ENCODE peak calls at places on chromosomes 3 and 15, in ten cellular contexts. J is heart left ventricle, C is RWPE2, I is body of pancreas, H is tibial artery, S is uterus, T is ascending aorta, R is IMR-90, Z is endothelial cell of umbilical vein, E is Peyer's patch. Q is an unnamed sample. For H3K4me1, the result is how much of the 10 kb centered on the place peaks cover.

GRCh38 chr3:24259901-24260512 is 234.6 kb downstream of the THRB start:
- DNase-seq in J (no peak), C (no peak), I (peak), H (peak), S (peak), T (peak), R (peak), Z (no peak), E (no peak), Q (peak)

GRCh38 chr3:9196009-9196408 is 53.4 kb downstream of the SRGAP3 start:
- DNase-seq in J (no peak), C (no peak), I (no peak), H (no peak), S (no peak), T (no peak), R (no peak), Z (no peak), E (no peak), Q (no peak)

GRCh38 chr3:151944356-151944755 is 70.9 kb downstream of the SUCNR1 start:
- DNase-seq in J (no peak), C (no peak), I (no peak), H (no peak), S (no peak), T (no peak), R (no peak), Z (no peak), E (no peak), Q (no peak)

GRCh38 chr3:69231929-69232437 is 109.6 kb upstream of the LMOD3 start:
- DNase-seq in J (no peak), C (peak), I (peak), H (no peak), S (no peak), T (no peak), R (no peak), Z (no peak), E (no peak), Q (no peak)

GRCh38 chr3:50369271-50369670 is 9.9 kb upstream of the TMEM115 start:
- DNase-seq in J (no peak), C (no peak), I (no peak), H (no peak), S (no peak), T (no peak), R (no peak), Z (no peak), E (no peak), Q (no peak)

GRCh38 chr3:56813656-56813965 is 11.9 kb upstream of the ARHGEF3 start:
- DNase-seq in J (no peak), C (no peak), I (no peak), H (no peak), S (no peak), T (no peak), R (no peak), Z (no peak), E (no peak), Q (no peak)

GRCh38 chr15:66786708-66787471 is 84.9 kb downstream of the SMAD6 start:
- DNase-seq in J (no peak), C (no peak), I (no peak), H (no peak), S (peak), T (no peak), R (peak), Z (no peak), E (no peak), Q (no peak)

GRCh38 chr3:79685108-79685507 is 82.7 kb downstream of the ROBO1 start:
- DNase-seq in J (no peak), C (no peak), I (no peak), H (no peak), S (no peak), T (no peak), R (no peak), Z (no peak), E (no peak), Q (no peak)

GRCh38 chr15:25557916-25558315 is 119.1 kb upstream of the UBE3A start:
- DNase-seq in J (no peak), C (no peak), I (no peak), H (no peak), S (no peak), T (no peak), R (no peak), Z (no peak), E (no peak), Q (no peak)

GRCh38 chr15:33089878-33090757 is 104.4 kb downstream of the FMN1 start:
- DNase-seq in J (no peak), C (no peak), I (no peak), H (no peak), S (no peak), T (no peak), R (peak), Z (no peak), E (no peak), Q (no peak)

GRCh38 chr3:72393455-72393854 is 454.8 kb downstream of the SHQ1 start:
- DNase-seq in J (no peak), C (no peak), I (no peak), H (no peak), S (no peak), T (no peak), R (no peak), Z (no peak), E (no peak), Q (no peak)

GRCh38 chr3:9883676-9884554 is 3.9 kb upstream of the CIDEC start:
- DNase-seq in J (no peak), C (no peak), I (no peak), H (no peak), S (peak), T (no peak), R (peak), Z (no peak), E (no peak), Q (no peak)

GRCh38 chr3:16476636-16477035 is 36.9 kb downstream of the RFTN1 start:
- DNase-seq in J (no peak), C (no peak), I (no peak), H (no peak), S (no peak), T (no peak), R (peak), Z (peak), E (no peak), Q (no peak)

DNA sequence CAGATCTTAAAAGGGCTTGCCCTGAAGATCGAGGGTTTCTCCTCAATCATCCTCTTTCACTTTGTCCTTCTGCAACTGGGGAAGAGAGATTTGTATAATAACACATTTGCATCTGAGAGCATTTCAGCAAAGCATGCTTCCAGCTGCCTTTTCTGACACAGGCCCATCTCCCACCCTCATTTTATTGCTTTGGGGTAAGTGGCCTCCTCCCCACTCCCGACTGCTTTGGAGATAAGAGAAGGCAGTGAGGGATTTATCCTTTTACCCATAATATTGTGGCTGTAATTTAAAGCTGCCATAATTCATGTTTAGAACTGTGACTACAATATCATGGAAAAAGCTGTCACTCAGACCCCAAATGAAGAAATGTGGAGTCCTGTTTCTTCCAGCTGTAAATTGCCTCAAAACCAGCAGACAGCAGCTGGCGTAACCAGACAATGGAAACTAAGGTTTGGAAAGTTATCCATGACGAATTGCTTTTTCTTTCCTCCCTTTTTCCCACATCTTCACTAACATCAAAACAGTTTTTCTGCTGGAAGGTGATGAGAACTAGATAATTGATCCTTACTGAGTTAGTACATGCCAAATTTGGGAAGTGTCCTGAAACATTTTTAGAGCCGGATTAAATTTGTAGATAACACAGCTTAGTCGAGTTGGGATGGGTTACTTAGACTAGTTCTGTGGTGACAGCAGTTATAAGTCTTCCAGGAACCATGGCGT is 104.2 kb upstream of the PFN2 start:
- DNase-seq in J (no peak), C (no peak), I (no peak), H (no peak), S (peak), T (no peak), R (no peak), Z (no peak), E (no peak), Q (no peak)
- H3K4me1 ChIP-seq in J (under half), C (under half), I (under half), H (under half), S (under half), T (under half), R (under half), Z (under half), E (under half), Q (under half)

GRCh38 chr3:30518872-30519271 is 87.5 kb upstream of the TGFBR2 start:
- DNase-seq in J (no peak), C (no peak), I (no peak), H (no peak), S (no peak), T (no peak), R (no peak), Z (no peak), E (no peak), Q (no peak)

GRCh38 chr3:30516238-30516637 is 90.2 kb upstream of the TGFBR2 start:
- DNase-seq in J (no peak), C (no peak), I (no peak), H (no peak), S (no peak), T (no peak), R (peak), Z (peak), E (no peak), Q (no peak)

GRCh38 chr3:30521156-30521555 is 85.2 kb upstream of the TGFBR2 start:
- DNase-seq in J (no peak), C (no peak), I (no peak), H (no peak), S (no peak), T (no peak), R (no peak), Z (no peak), E (no peak), Q (no peak)

GRCh38 chr3:30520695-30521094 is 85.7 kb upstream of the TGFBR2 start:
- DNase-seq in J (no peak), C (no peak), I (no peak), H (no peak), S (no peak), T (no peak), R (no peak), Z (peak), E (no peak), Q (no peak)

DNA sequence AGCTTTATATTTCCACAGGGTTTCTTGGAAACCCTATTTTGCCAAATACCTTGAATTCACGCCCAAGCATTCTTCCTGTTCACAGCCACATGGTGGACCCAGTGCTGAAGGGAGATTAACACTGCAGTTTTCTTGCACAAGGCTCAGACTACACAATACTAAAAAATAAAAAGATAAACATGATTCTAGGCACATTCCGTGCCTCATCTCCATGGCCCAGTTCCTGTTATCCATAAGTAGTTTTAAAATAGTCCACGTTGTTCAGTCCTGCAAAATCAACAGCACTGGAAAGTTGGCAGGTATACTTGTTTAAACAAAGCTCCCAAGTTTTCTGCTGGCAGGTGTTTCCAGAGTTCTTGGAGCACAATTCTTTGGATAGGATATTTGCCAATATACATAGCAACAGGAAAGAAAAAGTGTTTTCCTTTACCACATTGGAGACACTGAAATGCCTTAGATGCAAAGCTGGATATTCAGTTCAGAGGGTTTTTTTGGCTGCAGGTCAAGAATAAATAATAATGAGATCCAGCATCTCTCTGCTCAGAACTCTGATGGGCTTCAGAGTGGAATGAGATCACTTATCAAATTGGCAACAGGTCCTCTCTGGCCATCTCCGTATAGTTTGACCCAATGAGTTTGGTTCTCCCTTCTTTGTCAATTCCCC is 88.1 kb upstream of the TGFBR2 start:
- DNase-seq in J (peak), C (no peak), I (peak), H (peak), S (peak), T (peak), R (peak), Z (peak), E (no peak), Q (peak)
- H3K27ac ChIP-seq in J (peak), C (peak), I (peak), H (peak), S (peak), T (peak), R (no peak), Z (peak), E (peak), Q (peak)

DNA sequence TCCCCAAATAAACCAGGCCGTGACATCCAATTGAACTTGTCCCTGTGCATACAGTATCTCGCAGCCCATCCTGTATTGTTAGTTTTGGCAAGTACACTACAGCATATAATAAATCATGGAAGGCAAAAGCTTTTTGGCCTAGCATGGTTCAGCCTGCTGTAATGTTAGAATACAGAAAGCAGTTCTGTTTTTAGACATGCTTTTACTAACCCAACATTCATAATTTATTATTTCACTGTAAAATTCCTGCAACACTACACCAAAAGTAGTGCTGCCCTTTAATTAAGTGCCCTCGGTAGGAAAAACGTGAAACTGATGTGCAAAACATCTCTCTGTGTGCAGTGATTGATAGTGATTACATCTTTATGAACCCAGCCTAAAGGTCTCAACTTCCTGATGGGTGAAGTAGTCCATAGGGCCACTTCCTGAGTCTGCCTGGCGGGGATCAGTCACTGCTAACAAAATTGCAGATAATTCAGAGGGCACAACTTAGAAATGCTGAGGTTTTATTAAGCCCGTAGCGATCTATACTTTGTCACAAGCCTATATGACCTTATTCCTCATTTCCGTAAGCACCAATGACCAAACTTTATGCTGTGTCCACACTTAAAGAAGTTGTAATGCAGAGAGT is 227.8 kb downstream of the CDIN1 start:
- DNase-seq in J (no peak), C (no peak), I (no peak), H (no peak), S (no peak), T (no peak), R (no peak), Z (peak), E (no peak), Q (no peak)
- H3K4me1 ChIP-seq in J (under half), C (under half), I (under half), H (under half), S (under half), T (under half), R (under half), Z (under half), E (under half), Q (under half)

DNA sequence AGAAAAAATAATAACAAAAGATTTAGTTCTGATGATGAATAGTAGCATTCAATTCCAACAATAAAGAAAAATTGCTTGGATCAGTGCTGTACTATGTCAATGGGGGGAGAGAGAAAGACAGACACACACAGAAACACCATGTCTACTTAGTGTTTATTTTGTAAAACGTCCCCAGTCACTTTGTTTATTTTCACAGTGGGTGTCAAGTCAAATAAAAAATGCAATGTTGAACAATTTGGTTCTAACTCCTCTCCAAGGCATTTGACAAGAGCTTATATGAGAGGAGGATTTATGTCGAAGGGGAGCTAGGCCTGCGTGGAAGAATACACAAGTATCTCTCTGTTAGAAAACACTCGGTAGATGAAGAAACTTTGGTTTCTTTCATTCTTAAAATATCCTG is 201.7 kb upstream of the SLC2A2 start:
- DNase-seq in J (no peak), C (no peak), I (no peak), H (no peak), S (no peak), T (no peak), R (no peak), Z (no peak), E (no peak), Q (no peak)
- H3K27ac ChIP-seq in J (no peak), C (no peak), I (no peak), H (no peak), S (no peak), T (no peak), R (no peak), Z (no peak), E (peak), Q (no peak)

DNA sequence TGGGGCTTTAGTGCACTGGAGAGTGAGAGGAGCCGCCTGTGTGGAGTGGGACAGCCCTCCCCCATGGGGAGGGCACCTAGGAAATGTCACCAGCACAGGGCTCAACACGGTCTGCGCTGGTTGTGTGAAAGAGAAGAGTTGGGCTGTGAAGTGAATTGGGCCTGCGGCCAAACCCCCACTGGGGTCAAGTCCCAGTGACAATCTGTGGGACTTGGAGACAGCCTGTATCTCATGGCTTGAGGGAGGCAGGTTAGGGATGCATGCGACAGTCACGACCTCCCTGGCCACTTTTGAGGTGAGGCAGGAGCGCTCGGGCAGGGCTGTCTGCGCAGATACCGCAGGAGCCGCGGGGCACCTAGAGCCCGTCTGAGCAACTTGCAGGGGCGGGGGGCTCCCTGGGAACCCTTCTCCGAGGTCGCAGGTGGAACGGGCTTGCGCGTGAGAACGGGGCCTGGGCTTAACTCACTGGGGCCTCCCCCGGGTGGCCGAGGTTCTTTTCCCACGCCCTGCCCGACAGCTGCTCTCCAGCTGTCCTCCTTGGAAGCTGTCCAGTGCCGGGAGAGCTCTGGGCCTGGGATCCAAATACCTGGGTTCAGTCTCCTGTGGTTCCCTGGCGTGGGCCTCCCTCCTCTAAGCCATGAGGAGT is 77.4 kb downstream of the SNRK start:
- DNase-seq in J (peak), C (no peak), I (peak), H (no peak), S (no peak), T (no peak), R (peak), Z (no peak), E (no peak), Q (no peak)
- H3K4me1 ChIP-seq in J (under half), C (under half), I (under half), H (under half), S (under half), T (under half), R (under half), Z (under half), E (under half), Q (under half)

GRCh38 chr3:25678581-25678980 is 13.9 kb upstream of the TOP2B start:
- DNase-seq in J (no peak), C (no peak), I (no peak), H (no peak), S (no peak), T (no peak), R (no peak), Z (no peak), E (no peak), Q (no peak)
- H3K27ac ChIP-seq in J (no peak), C (no peak), I (no peak), H (no peak), S (no peak), T (no peak), R (no peak), Z (no peak), E (no peak), Q (no peak)

Q was measured in thoracic aorta.